ENCODE peak calls at places on chromosomes 5 and 9, in seven cellular contexts. A is amniotic stem cell; T is germinal center; B is natural killer cell; G is stimulated activated CD8-positive, alpha-beta memory T cell treated with anti-CD3 and anti-CD28 coated beads, Interleukin-2, amount 100 ng/mL, for 48 hours; N is HS-27A; Q is T-helper 1 cell. H is an unnamed sample.

GRCh38 chr9:95127249-95128176 is 190.0 kb downstream of the FANCC start:
- DNase-seq in A (peak), T (peak), B (peak), G (peak), N (peak), Q (peak), H (peak)

GRCh38 chr5:120463991-120464626 is at the start of gene PRR16:
- DNase-seq in A (peak), T (peak), B (no peak), G (no peak), N (no peak), Q (no peak), H (no peak)

GRCh38 chr5:53425598-53426516 is 54.6 kb upstream of the FST start:
- DNase-seq in A (no peak), T (peak), B (no peak), G (no peak), N (no peak), Q (no peak), H (no peak)

GRCh38 chr5:61620660-61621650 is 288.9 kb downstream of the ZSWIM6 start:
- DNase-seq in A (no peak), T (no peak), B (no peak), G (no peak), N (no peak), Q (no peak), H (no peak)

GRCh38 chr5:136249678-136250266 is 56.8 kb upstream of the SMIM32 start:
- DNase-seq in A (peak), T (no peak), B (no peak), G (no peak), N (no peak), Q (no peak), H (no peak)

GRCh38 chr9:92043002-92043401 is 72.2 kb downstream of the SPTLC1 start:
- DNase-seq in A (no peak), T (no peak), B (no peak), G (no peak), N (no peak), Q (no peak), H (no peak)

GRCh38 chr5:8843766-8844165 is 702.1 kb downstream of the SEMA5A start:
- DNase-seq in A (no peak), T (no peak), B (no peak), G (no peak), N (no peak), Q (no peak), H (no peak)

GRCh38 chr5:119878712-119879111 is 249.4 kb downstream of the FAM170A start:
- DNase-seq in A (no peak), T (no peak), B (no peak), G (no peak), N (no peak), Q (no peak), H (no peak)

GRCh38 chr9:250039-250438 is 35.4 kb downstream of the DOCK8 start:
- DNase-seq in A (no peak), T (no peak), B (no peak), G (no peak), N (no peak), Q (no peak), H (no peak)

GRCh38 chr9:20358201-20358600 is 264.1 kb downstream of the MLLT3 start:
- DNase-seq in A (no peak), T (no peak), B (no peak), G (no peak), N (no peak), Q (no peak), H (no peak)

GRCh38 chr9:115240676-115241075 is 122.7 kb upstream of the TNC start:
- DNase-seq in A (no peak), T (no peak), B (no peak), G (no peak), N (no peak), Q (no peak), H (no peak)

GRCh38 chr5:51465165-51465564 is 81.9 kb downstream of the ISL1 start:
- DNase-seq in A (no peak), T (no peak), B (no peak), G (no peak), N (no peak), Q (no peak), H (no peak)

GRCh38 chr9:93005876-93006275 is 52.6 kb upstream of the SUSD3 start:
- DNase-seq in A (no peak), T (no peak), B (no peak), G (no peak), N (no peak), Q (no peak), H (no peak)

GRCh38 chr5:119328753-119329602 is 26.8 kb upstream of the TNFAIP8 start:
- DNase-seq in A (no peak), T (no peak), B (peak), G (peak), N (no peak), Q (no peak), H (no peak)

GRCh38 chr5:65760504-65761275 is 38.7 kb downstream of the NLN start:
- DNase-seq in A (no peak), T (no peak), B (peak), G (no peak), N (no peak), Q (no peak), H (no peak)

GRCh38 chr9:18861599-18862546 is 171.1 kb downstream of the SAXO1 start:
- DNase-seq in A (no peak), T (no peak), B (no peak), G (no peak), N (no peak), Q (no peak), H (no peak)

GRCh38 chr5:73966411-73966810 is 340.4 kb downstream of the ARHGEF28 start:
- DNase-seq in A (no peak), T (no peak), B (no peak), G (no peak), N (no peak), Q (no peak), H (no peak)

GRCh38 chr9:110161940-110162339 is 46.0 kb downstream of the C9orf152 start:
- DNase-seq in A (no peak), T (no peak), B (no peak), G (no peak), N (no peak), Q (no peak), H (no peak)

GRCh38 chr5:152593388-152593787 is 188.3 kb upstream of the NMUR2 start:
- DNase-seq in A (no peak), T (no peak), B (no peak), G (no peak), N (no peak), Q (no peak), H (no peak)

GRCh38 chr5:33832904-33833575 is 58.8 kb downstream of the ADAMTS12 start:
- DNase-seq in A (no peak), T (no peak), B (no peak), G (no peak), N (no peak), Q (no peak), H (no peak)

GRCh38 chr5:9545301-9545958 is 445 bp downstream of the SEMA5A start:
- DNase-seq in A (no peak), T (no peak), B (no peak), G (no peak), N (no peak), Q (no peak), H (no peak)

GRCh38 chr5:135392256-135392655 is 6.8 kb downstream of the MACROH2A1 start:
- DNase-seq in A (peak), T (no peak), B (no peak), G (no peak), N (no peak), Q (no peak), H (no peak)

GRCh38 chr9:94925751-94926456 is 199.4 kb downstream of the AOPEP start:
- DNase-seq in A (no peak), T (no peak), B (no peak), G (no peak), N (no peak), Q (no peak), H (no peak)

H was measured in omental fat pad.